ENCODE peak calls at places on chromosomes 16 and 17, in seven cellular contexts. S, Q, D, U, A, I and P are unnamed samples.

GRCh38 chr17:61316633-61317032 is 83.0 kb upstream of the TBX2 start:
- DNase-seq in S (no peak), Q (no peak), D (no peak), U (no peak), A (no peak), I (no peak), P (no peak)

GRCh38 chr17:50270430-50271172 is 3.7 kb upstream of the TMEM92 start:
- DNase-seq in S (peak; percentile 81), Q (peak; percentile 88), D (peak; percentile 72), U (no peak), A (no peak), I (no peak), P (peak; percentile 63)

GRCh38 chr17:47804461-47804860 is 17.1 kb downstream of the OSBPL7 start:
- DNase-seq in S (no peak), Q (no peak), D (no peak), U (no peak), A (no peak), I (no peak), P (no peak)

GRCh38 chr17:31269597-31269996 is 27.4 kb downstream of the OMG start:
- DNase-seq in S (peak; percentile 93), Q (peak; percentile 97), D (peak; percentile 86), U (no peak), A (no peak), I (no peak), P (peak; percentile 83)

GRCh38 chr17:57078274-57078673 is 6.8 kb upstream of the AKAP1 start:
- DNase-seq in S (no peak), Q (no peak), D (no peak), U (no peak), A (no peak), I (no peak), P (no peak)

GRCh38 chr16:35431829-35432663 is 1972.6 kb downstream of the TP53TG3F start:
- DNase-seq in S (peak; percentile 10), Q (no peak), D (peak; percentile 2), U (no peak), A (no peak), I (no peak), P (no peak)

GRCh38 chr17:7041607-7042506 is 2.0 kb downstream of the SLC16A11 start:
- DNase-seq in S (no peak), Q (peak; percentile 25), D (no peak), U (no peak), A (no peak), I (no peak), P (no peak)

GRCh38 chr17:76540381-76541300 is 797 bp downstream of the PRCD start:
- DNase-seq in S (peak; percentile 98), Q (peak; percentile 97), D (peak; percentile 98), U (peak; percentile 93), A (peak; percentile 90), I (no peak), P (peak; percentile 97)

GRCh38 chr17:67994827-67995567 is 1.3 kb downstream of the C17orf58 start:
- DNase-seq in S (peak; percentile 92), Q (peak; percentile 71), D (peak; percentile 75), U (no peak), A (peak; percentile 33), I (no peak), P (peak; percentile 82)

GRCh38 chr16:1430759-1431496 is at the start of gene PERCC1:
- DNase-seq in S (no peak), Q (no peak), D (peak; percentile 50), U (peak; percentile 39), A (peak; percentile 49), I (no peak), P (no peak)

GRCh38 chr16:3067929-3068288 is 2.5 kb downstream of the IL32 start:
- DNase-seq in S (no peak), Q (no peak), D (no peak), U (no peak), A (no peak), I (no peak), P (no peak)

GRCh38 chr17:43401293-43401692 is 2.5 kb downstream of the ARL4D start:
- DNase-seq in S (peak; percentile 98), Q (peak; percentile 67), D (peak; percentile 86), U (no peak), A (no peak), I (no peak), P (peak; percentile 66)
- H3K4me3 ChIP-seq in S (peak overlapping the region; percentile 88), Q (no peak overlapping the region), D (peak overlapping the region; percentile 87), U (peak overlapping the region; percentile 74), A (no peak overlapping the region), I (no peak overlapping the region), P (no peak overlapping the region)

GRCh38 chr16:71852146-71852545 is 6.4 kb downstream of the ATXN1L start:
- DNase-seq in S (no peak), Q (no peak), D (no peak), U (no peak), A (no peak), I (no peak), P (no peak)
- H3K36me3 ChIP-seq in S (peaks cover 16% of the 10 kb centered on the region), Q (peaks cover 13% of the 10 kb centered on the region), D (peaks cover 34% of the 10 kb centered on the region), U (peaks cover 52% of the 10 kb centered on the region), A (peaks cover 15% of the 10 kb centered on the region), I (peaks cover 52% of the 10 kb centered on the region), P (peaks cover 30% of the 10 kb centered on the region)

DNA sequence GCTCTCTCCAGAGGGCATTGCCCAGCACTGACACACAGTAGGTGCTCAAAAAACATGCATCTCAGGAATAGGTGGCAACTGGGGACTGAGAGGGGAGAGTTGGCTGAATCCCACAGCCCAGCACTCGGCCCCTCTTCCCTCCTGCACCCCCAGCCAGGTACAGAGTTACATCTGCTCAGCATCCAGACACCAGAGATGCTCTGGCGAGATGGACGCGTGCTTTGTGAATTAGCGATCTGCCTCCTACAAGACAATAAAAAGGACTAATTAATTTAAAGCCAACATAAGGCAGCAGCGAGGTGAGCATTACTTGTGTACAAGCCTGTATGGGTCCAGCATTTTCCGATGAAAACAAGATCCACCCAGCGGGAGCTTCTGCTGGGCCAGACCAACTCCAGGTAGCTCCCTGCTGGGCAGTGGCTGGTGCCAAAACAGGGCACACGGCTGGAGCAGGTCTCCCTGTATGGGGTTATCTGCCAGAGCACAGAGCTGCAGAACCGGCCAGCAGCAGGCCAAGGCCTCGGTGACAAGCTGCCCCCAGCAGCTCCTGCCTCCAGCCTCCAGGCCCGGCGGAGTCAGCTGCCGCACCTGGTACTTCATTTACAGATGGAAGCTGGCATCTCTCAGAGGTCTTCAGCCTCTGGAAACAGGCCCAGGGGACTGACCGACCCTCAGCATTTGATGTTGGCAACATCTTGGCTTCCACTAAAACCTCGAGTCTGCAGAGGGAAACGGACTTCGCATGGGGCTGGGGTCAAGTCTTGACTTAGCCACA is 219.7 kb upstream of the SDK2 start:
- DNase-seq in S (no peak), Q (no peak), D (no peak), U (no peak), A (no peak), I (no peak), P (no peak)
- H3K27me3 ChIP-seq in S (no peaks in the 10 kb centered on the region), Q (no peaks in the 10 kb centered on the region), D (peaks cover 71% of the 10 kb centered on the region), U (no peaks in the 10 kb centered on the region), A (no peaks in the 10 kb centered on the region), I (no peaks in the 10 kb centered on the region), P (no peaks in the 10 kb centered on the region)

GRCh38 chr17:78132086-78132676 is 1.6 kb downstream of the TMC8 start:
- DNase-seq in S (no peak), Q (no peak), D (no peak), U (peak; percentile 59), A (peak; percentile 49), I (peak; percentile 55), P (no peak)
- H3K4me3 ChIP-seq in S (no peak overlapping the region), Q (peak overlapping the region; percentile 16), D (no peak overlapping the region), U (peak overlapping the region; percentile 31), A (peak overlapping the region; percentile 27), I (peak overlapping the region; percentile 97), P (no peak overlapping the region)

DNA sequence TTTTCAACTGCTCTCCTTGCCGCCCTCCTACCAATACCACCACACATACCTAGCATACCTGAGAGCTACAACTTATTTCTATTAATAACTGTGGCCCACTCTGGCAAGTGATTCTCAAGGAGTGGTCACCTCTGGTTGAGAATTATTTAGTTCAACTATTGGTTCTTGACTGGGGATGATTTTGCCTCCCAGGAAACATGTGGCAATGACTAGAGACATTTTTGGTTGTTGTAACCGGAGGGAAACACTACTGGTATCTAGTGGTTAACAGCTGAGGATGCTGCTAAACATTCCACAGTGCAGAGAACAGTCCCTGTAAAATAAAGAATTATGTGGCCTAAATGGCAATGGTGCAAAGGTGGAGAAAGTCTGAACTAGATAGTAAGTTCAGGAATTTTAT is 96.7 kb downstream of the TRIM37 start:
- DNase-seq in S (no peak), Q (no peak), D (no peak), U (no peak), A (no peak), I (no peak), P (no peak)
- H3K36me3 ChIP-seq in S (peaks cover 8% of the 10 kb centered on the region), Q (no peaks in the 10 kb centered on the region), D (peaks cover 18% of the 10 kb centered on the region), U (peaks cover 49% of the 10 kb centered on the region), A (no peaks in the 10 kb centered on the region), I (peaks cover 19% of the 10 kb centered on the region), P (peaks cover 21% of the 10 kb centered on the region)

GRCh38 chr16:8187782-8188372 is 402.4 kb downstream of the TMEM114 start:
- DNase-seq in S (no peak), Q (no peak), D (no peak), U (no peak), A (no peak), I (no peak), P (no peak)
- H3K27me3 ChIP-seq in S (no peaks in the 10 kb centered on the region), Q (no peaks in the 10 kb centered on the region), D (no peaks in the 10 kb centered on the region), U (no peaks in the 10 kb centered on the region), A (no peaks in the 10 kb centered on the region), I (no peaks in the 10 kb centered on the region), P (no peaks in the 10 kb centered on the region)

DNA sequence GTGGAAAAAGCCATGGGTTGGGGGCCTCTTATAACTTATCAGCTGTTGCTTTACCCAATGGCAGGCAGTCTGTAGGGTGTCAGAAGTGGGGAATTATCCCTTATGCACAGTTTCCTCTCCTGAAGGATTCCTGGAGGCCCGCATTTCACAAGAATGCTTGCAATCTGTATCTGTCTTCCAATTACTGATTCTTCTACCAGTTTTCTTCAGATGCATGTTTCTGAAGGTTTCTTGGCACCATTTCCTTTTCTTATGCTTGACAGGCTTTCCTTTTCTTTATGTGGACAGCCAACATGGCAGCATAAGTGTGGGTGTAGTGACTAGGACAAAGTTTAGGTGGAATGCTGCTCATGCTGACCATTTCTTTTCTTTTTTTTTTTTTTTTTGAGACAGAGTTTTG is 36.1 kb downstream of the MAP3K3 start:
- DNase-seq in S (no peak), Q (peak; percentile 45), D (no peak), U (no peak), A (no peak), I (no peak), P (no peak)
- H3K4me3 ChIP-seq in S (no peak overlapping the region), Q (no peak overlapping the region), D (no peak overlapping the region), U (no peak overlapping the region), A (no peak overlapping the region), I (no peak overlapping the region), P (no peak overlapping the region)

DNA sequence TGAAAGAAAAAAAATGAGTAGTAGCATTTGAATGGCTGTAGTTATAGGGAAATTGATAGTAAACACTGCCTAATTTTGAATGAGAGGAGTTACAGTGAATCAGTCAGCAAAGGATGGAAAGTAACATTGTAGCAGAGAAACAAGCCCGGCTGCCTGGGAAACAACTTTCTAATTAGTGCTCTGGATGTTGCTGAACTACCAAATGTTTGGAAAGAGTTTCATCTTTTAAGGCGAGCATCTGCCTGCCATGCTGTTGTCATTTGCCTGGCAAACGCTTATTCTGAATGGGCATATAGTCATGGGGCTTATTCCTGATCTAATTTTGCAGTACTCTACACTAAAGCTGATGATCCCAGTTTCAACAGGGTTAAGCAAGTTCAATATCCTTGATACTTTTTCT is 138.6 kb downstream of the CDH11 start:
- DNase-seq in S (peak; percentile 55), Q (no peak), D (no peak), U (no peak), A (no peak), I (no peak), P (no peak)
- H3K36me3 ChIP-seq in S (peaks cover 67% of the 10 kb centered on the region), Q (no peaks in the 10 kb centered on the region), D (peaks cover 57% of the 10 kb centered on the region), U (peaks cover 6% of the 10 kb centered on the region), A (no peaks in the 10 kb centered on the region), I (no peaks in the 10 kb centered on the region), P (peaks cover 48% of the 10 kb centered on the region)